ENCODE peak calls at places on chromosomes 13 and 19, in seven cellular contexts. V is tibial nerve, F is psoas muscle, O is hepatocyte, Z is suprapubic skin, N is adrenal gland, H is Panc1. B is an unnamed sample.

GRCh38 chr13:111664060-111664459 is 343.6 kb downstream of the TEX29 start:
- DNase-seq in Z (peak), O (no peak), F (no peak), H (no peak), V (no peak), N (no peak), B (no peak)

GRCh38 chr13:42247883-42248282 is 24.1 kb upstream of the AKAP11 start:
- DNase-seq in H (no peak), F (no peak), N (no peak), V (no peak), Z (no peak), O (no peak), B (no peak)

GRCh38 chr13:69585656-69586055 is 522.0 kb upstream of the ATXN8OS start:
- DNase-seq in F (no peak), N (no peak), Z (no peak), H (no peak), V (no peak), O (no peak), B (no peak)

GRCh38 chr19:17346109-17346671 is 8.8 kb downstream of the GTPBP3 start:
- DNase-seq in Z (no peak), H (no peak), F (peak), V (peak), N (no peak), O (peak), B (no peak)

GRCh38 chr13:20182231-20182846 is 10.4 kb downstream of the GJB2 start:
- DNase-seq in O (peak), V (no peak), N (peak), F (no peak), H (peak), Z (no peak), B (no peak)

GRCh38 chr13:72004975-72005374 is 138.0 kb upstream of the DACH1 start:
- DNase-seq in F (no peak), V (no peak), N (no peak), H (no peak), Z (no peak), O (no peak), B (no peak)

GRCh38 chr13:53839461-53839860 is 810.8 kb downstream of the OLFM4 start:
- DNase-seq in Z (no peak), O (no peak), H (no peak), N (no peak), F (no peak), V (no peak), B (no peak)

GRCh38 chr13:46982856-46983582 is 86.2 kb upstream of the HTR2A start:
- DNase-seq in O (no peak), V (no peak), Z (no peak), H (no peak), N (no peak), F (no peak), B (no peak)

GRCh38 chr13:113934576-113934975 is 39.3 kb downstream of the C13orf46 start:
- DNase-seq in V (peak), F (peak), N (no peak), O (no peak), Z (peak), H (no peak), B (no peak)

GRCh38 chr13:71625694-71626093 is 241.3 kb downstream of the DACH1 start:
- DNase-seq in F (no peak), V (no peak), N (no peak), O (no peak), H (no peak), Z (no peak), B (no peak)

GRCh38 chr13:44576396-44577235 is 486 bp upstream of the TSC22D1 start:
- DNase-seq in V (no peak), Z (no peak), F (peak), H (no peak), N (no peak), O (peak), B (no peak)

GRCh38 chr19:4208385-4209094 is 20.8 kb upstream of the EBI3 start:
- DNase-seq in N (no peak), H (no peak), O (peak), F (no peak), V (no peak), Z (no peak), B (no peak)

GRCh38 chr19:996051-996838 is 4.0 kb upstream of the GRIN3B start:
- DNase-seq in V (no peak), N (no peak), Z (no peak), O (peak), H (no peak), F (no peak), B (no peak)

GRCh38 chr13:28245465-28245864 is 107.1 kb downstream of the PAN3 start:
- DNase-seq in V (no peak), Z (no peak), H (no peak), F (no peak), O (no peak), N (no peak), B (no peak)

GRCh38 chr13:94160875-94161274 is 318.6 kb downstream of the DCT start:
- DNase-seq in F (no peak), N (no peak), Z (no peak), O (no peak), V (no peak), H (no peak), B (no peak)

GRCh38 chr13:45119469-45119989 is 781 bp upstream of the GTF2F2 start:
- DNase-seq in H (no peak), V (no peak), N (peak), F (no peak), O (peak), Z (no peak), B (no peak)

GRCh38 chr13:40315416-40316064 is 350.9 kb downstream of the FOXO1 start:
- DNase-seq in N (peak), F (peak), V (no peak), Z (no peak), H (no peak), O (peak), B (peak)

GRCh38 chr13:83151308-83151660 is 731.0 kb downstream of the SLITRK1 start:
- DNase-seq in N (no peak), H (no peak), V (no peak), Z (no peak), O (no peak), F (no peak), B (no peak)

GRCh38 chr13:42549555-42549941 is 24.4 kb upstream of the TNFSF11 start:
- DNase-seq in O (no peak), Z (no peak), N (no peak), H (no peak), F (no peak), V (no peak), B (no peak)

GRCh38 chr19:16447015-16447384 is 24.8 kb downstream of the EPS15L1 start:
- DNase-seq in O (peak), F (peak), H (no peak), N (peak), V (peak), Z (peak), B (no peak)

GRCh38 chr13:108269601-108270328 is at the start of gene TNFSF13B:
- DNase-seq in O (peak), Z (no peak), V (no peak), N (peak), F (peak), H (no peak), B (no peak)

GRCh38 chr19:49340069-49340864 is 5.1 kb downstream of the CD37 start:
- DNase-seq in V (peak), O (peak), N (peak), H (no peak), Z (peak), F (peak), B (no peak)

GRCh38 chr13:35648109-35648508 is 171.6 kb upstream of the MAB21L1 start:
- DNase-seq in H (no peak), O (no peak), Z (no peak), F (no peak), V (no peak), N (no peak), B (no peak)

GRCh38 chr19:31174948-31175347 is 174.3 kb downstream of the TSHZ3 start:
- DNase-seq in N (no peak), Z (no peak), F (no peak), O (no peak), V (no peak), H (no peak), B (no peak)

GRCh38 chr13:22717036-22717435 is 463.7 kb upstream of the SGCG start:
- DNase-seq in N (no peak), O (no peak), Z (no peak), H (no peak), V (no peak), F (no peak), B (no peak)

GRCh38 chr13:99657848-99658265 is 156.6 kb downstream of the TM9SF2 start:
- DNase-seq in O (peak), V (no peak), Z (no peak), H (no peak), N (no peak), F (peak), B (no peak)

GRCh38 chr13:24253520-24254150 is 55.7 kb upstream of the C1QTNF9 start:
- DNase-seq in F (no peak), V (no peak), H (no peak), Z (no peak), N (no peak), O (no peak), B (no peak)

GRCh38 chr13:106104281-106104901 is 431.1 kb downstream of the EFNB2 start:
- DNase-seq in Z (no peak), O (peak), H (no peak), F (no peak), N (no peak), V (no peak), B (peak)

GRCh38 chr13:51717786-51718398 is 86.1 kb downstream of the DHRS12 start:
- DNase-seq in V (no peak), F (no peak), N (no peak), Z (no peak), H (no peak), O (no peak), B (no peak)

GRCh38 chr19:4597975-4598671 is 38.6 kb upstream of the SEMA6B start:
- DNase-seq in N (peak), H (no peak), O (peak), V (no peak), F (no peak), Z (no peak), B (no peak)

GRCh38 chr19:10855879-10856522 is 7.8 kb downstream of the C19orf38 start:
- DNase-seq in N (no peak), O (no peak), H (no peak), F (no peak), V (no peak), Z (no peak), B (no peak)

GRCh38 chr13:51137250-51137649 is 26.2 kb upstream of the C13orf42 start:
- DNase-seq in O (no peak), F (no peak), N (no peak), Z (no peak), H (no peak), V (no peak), B (no peak)

GRCh38 chr13:112330479-112331407 is 45.4 kb upstream of the SPACA7 start:
- DNase-seq in V (no peak), O (no peak), N (no peak), Z (no peak), F (no peak), H (no peak), B (no peak)

GRCh38 chr13:51734786-51735185 is 69.2 kb downstream of the DHRS12 start:
- DNase-seq in O (no peak), N (no peak), V (no peak), H (no peak), Z (no peak), F (no peak), B (no peak)

GRCh38 chr13:28867564-28867963 is 47.4 kb downstream of the MTUS2 start:
- DNase-seq in H (no peak), N (no peak), Z (no peak), V (no peak), F (no peak), O (no peak), B (no peak)

DNA sequence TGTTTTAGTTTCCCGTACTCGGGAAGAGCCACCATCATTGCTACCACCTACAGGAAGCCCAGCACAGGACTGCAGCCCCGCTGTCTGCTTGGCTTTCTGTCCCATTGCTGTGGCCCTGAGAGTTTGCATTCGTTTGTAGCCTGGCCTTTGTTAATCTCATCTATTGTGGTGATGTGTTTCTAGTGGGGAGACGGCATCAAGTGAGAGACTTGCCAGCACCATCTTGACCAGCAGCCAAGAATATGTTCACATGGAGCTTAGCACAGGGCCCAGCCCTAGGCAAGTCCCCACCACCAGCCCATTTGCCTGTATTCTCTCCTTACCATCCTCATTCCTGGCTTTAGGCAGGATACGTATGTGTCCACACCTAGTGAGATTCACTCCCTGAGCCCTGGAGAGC is 17.3 kb upstream of the OVOL3 start:
- DNase-seq in N (no peak), H (no peak), V (no peak), O (no peak), F (no peak), Z (no peak), B (no peak)
- H3K27ac ChIP-seq in N (no peak), H (no peak), V (peak), O (no peak), F (no peak), Z (no peak), B (no peak)

DNA sequence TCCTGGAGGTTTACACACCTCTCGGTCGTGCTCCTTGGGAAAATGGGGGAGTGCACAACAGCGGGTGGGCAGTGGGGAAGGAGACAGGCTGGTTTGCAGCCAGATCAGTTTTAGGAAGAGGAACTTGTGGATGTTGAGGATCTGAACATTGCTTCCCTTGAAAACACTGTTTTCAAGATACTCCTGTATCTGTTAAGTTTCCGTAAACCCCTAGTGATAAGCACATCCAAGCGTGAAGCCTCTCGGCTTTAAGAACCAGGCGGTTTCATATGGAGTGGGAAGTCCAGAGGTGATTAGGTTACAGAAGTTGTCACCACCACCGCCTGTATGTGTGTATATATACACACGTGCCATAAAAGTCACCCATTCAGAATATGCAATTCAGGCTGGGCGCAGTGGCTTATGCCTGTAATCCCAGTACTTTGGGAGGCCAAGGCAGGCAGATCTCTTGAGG is 47.4 kb downstream of the SIPA1L3 start:
- DNase-seq in O (no peak), N (no peak), V (no peak), Z (no peak), F (no peak), H (no peak), B (no peak)
- H3K27ac ChIP-seq in O (peak), N (no peak), V (no peak), Z (no peak), F (no peak), H (no peak), B (no peak)

GRCh38 chr19:43767316-43767715 is 12.6 kb upstream of the SMG9 start:
- DNase-seq in O (no peak), V (no peak), H (no peak), N (no peak), Z (no peak), F (no peak), B (no peak)

GRCh38 chr19:43766755-43767043 is 11.9 kb upstream of the SMG9 start:
- DNase-seq in Z (no peak), F (no peak), O (no peak), V (no peak), H (no peak), N (no peak), B (no peak)

GRCh38 chr19:43769256-43769655 is 11.5 kb downstream of the KCNN4 start:
- DNase-seq in F (no peak), H (no peak), O (no peak), V (no peak), N (no peak), Z (no peak), B (no peak)

GRCh38 chr19:43768273-43769050 is 12.3 kb downstream of the KCNN4 start:
- DNase-seq in H (no peak), V (no peak), O (peak), Z (no peak), N (no peak), F (peak), B (no peak)

DNA sequence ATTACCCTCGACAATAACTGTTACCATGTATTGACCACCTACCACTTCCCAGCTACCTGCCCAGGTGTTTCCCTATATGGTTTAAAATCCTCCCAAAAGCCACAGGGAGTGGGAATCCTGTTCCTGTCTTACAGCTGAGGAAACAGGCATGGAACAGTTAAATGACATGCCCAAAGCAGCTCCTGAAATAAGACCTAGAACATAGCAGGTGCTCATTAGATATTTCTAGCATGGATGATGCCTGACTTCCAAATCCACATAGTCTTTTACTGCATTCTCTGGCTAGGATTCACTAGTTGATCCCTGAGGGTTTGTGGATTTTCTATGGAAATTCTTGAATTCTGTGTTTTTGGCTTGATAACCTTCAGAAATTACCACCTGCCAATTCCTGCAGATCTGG is 13.0 kb downstream of the KCNN4 start:
- DNase-seq in N (no peak), F (no peak), H (no peak), Z (no peak), V (no peak), O (no peak), B (no peak)
- H3K27ac ChIP-seq in N (no peak), F (no peak), H (peak), Z (peak), V (peak), O (peak), B (no peak)

GRCh38 chr19:2952953-2953481 is 8.2 kb upstream of the ZNF77 start:
- DNase-seq in F (no peak), N (no peak), O (peak), Z (no peak), V (no peak), H (no peak), B (peak)
- H3K27ac ChIP-seq in F (no peak), N (peak), O (peak), Z (peak), V (no peak), H (no peak), B (peak)

GRCh38 chr19:38900816-38901215 is 1.0 kb downstream of the NFKBIB start:
- DNase-seq in H (no peak), Z (no peak), V (no peak), N (no peak), F (no peak), O (no peak), B (no peak)
- H3K27ac ChIP-seq in H (peak), Z (no peak), V (peak), N (peak), F (peak), O (peak), B (peak)

GRCh38 chr19:29672319-29672932 is 7.2 kb downstream of the PLEKHF1 start:
- DNase-seq in N (no peak), H (no peak), F (no peak), Z (no peak), V (no peak), O (no peak), B (no peak)

GRCh38 chr19:29674374-29675119 is 9.3 kb downstream of the PLEKHF1 start:
- DNase-seq in N (no peak), F (no peak), O (no peak), H (no peak), Z (peak), V (no peak), B (no peak)

GRCh38 chr19:29671393-29672076 is 6.3 kb downstream of the PLEKHF1 start:
- DNase-seq in N (no peak), H (no peak), V (no peak), Z (no peak), O (peak), F (peak), B (peak)

GRCh38 chr19:29673451-29674371 is 8.4 kb downstream of the PLEKHF1 start:
- DNase-seq in H (no peak), F (no peak), Z (no peak), V (no peak), O (no peak), N (no peak), B (no peak)

DNA sequence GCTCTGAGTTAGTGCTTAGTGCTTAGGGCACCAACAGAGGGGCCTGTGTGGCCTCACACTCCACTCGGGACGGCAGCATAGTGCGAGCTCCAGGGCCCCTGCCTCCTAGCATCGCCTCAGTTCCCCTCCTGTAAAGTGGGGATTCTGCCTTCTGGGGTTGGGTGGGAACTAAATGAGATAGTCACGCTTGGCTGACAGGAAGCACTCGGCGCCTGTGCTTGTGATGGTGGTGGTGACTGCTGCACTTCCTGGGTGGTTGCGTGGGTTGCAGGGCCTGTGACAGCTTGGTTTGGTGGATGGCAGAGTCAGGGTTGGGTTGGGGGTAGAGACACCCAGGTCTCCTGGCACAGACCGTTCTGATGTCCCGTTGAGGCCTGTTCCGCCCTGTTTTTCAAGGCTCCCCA is 7.7 kb downstream of the PLEKHF1 start:
- DNase-seq in N (no peak), O (no peak), V (no peak), H (no peak), F (no peak), Z (no peak), B (no peak)
- H3K27ac ChIP-seq in N (no peak), O (no peak), V (peak), H (no peak), F (peak), Z (peak), B (no peak)

DNA sequence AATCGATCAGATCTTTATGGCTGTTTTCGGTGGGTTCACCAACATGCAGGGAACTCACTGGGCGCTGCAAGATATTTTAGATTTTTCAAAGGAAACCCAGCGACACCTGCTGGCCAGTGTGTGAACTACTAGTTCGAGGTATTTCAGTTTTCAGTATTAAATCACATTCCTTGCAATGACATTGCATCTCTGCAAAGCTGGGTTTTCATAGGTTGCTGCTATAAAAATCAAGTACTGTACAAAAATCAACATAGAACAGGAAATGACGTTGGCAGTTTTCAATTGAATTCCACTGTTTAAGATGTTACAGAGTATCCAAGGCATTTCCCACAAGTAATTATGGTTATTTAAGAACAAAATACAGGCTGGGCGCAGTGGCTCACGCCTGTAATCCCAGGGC is 17.6 kb downstream of the LIG1 start:
- DNase-seq in V (peak), H (no peak), N (peak), Z (no peak), O (peak), F (peak), B (no peak)
- H3K27ac ChIP-seq in V (no peak), H (no peak), N (no peak), Z (no peak), O (no peak), F (no peak), B (no peak)

GRCh38 chr19:7927605-7928333 is 1.8 kb upstream of the CTXN1 start:
- DNase-seq in F (peak), O (no peak), H (no peak), N (no peak), V (no peak), Z (no peak), B (no peak)
- H3K27ac ChIP-seq in F (peak), O (peak), H (peak), N (peak), V (peak), Z (peak), B (peak)